ENCODE peak calls at places on chromosome 1, in five cellular contexts. M is fibroblast of lung; X is gastrocnemius medialis; I is small intestine; L is CD8-positive, alpha-beta T cell. G is an unnamed sample.

GRCh38 chr1:92792340-92792782 is 7.5 kb upstream of the EVI5 start:
- DNase-seq in M (no peak), X (no peak), I (peak; percentile 35), L (no peak), G (no peak)

GRCh38 chr1:53625766-53626520 is 113.0 kb downstream of the GLIS1 start:
- DNase-seq in M (no peak), X (no peak), I (no peak), L (peak; percentile 27), G (no peak)

GRCh38 chr1:3796215-3797193 is at the start of gene LRRC47:
- DNase-seq in M (peak; percentile 90), X (peak; percentile 90), I (peak; percentile 94), L (peak; percentile 95), G (peak; percentile 95)

GRCh38 chr1:25122747-25123146 is 109.6 kb downstream of the SYF2 start:
- DNase-seq in M (no peak), X (no peak), I (no peak), L (no peak), G (no peak)

GRCh38 chr1:196538473-196538872 is 69.8 kb downstream of the KCNT2 start:
- DNase-seq in M (no peak), X (no peak), I (no peak), L (no peak), G (no peak)

GRCh38 chr1:46612937-46613660 is 3.5 kb downstream of the MOB3C start:
- DNase-seq in M (no peak), X (peak; percentile 82), I (no peak), L (no peak), G (no peak)

GRCh38 chr1:34366875-34367624 is 190.3 kb downstream of the C1orf94 start:
- DNase-seq in M (no peak), X (no peak), I (no peak), L (no peak), G (no peak)

GRCh38 chr1:232789660-232790059 is 15.6 kb upstream of the MAP10 start:
- DNase-seq in M (no peak), X (no peak), I (no peak), L (no peak), G (no peak)

GRCh38 chr1:26083246-26083645 is 15.8 kb upstream of the TRIM63 start:
- DNase-seq in M (peak; percentile 29), X (peak; percentile 93), I (peak; percentile 12), L (no peak), G (no peak)

GRCh38 chr1:14943516-14943851 is 210.1 kb upstream of the TMEM51 start:
- DNase-seq in M (no peak), X (no peak), I (no peak), L (no peak), G (no peak)
- H3K4me1 ChIP-seq in M (peaks cover 45% of the 10 kb centered on the region), X (peaks cover 5% of the 10 kb centered on the region), I (no peaks in the 10 kb centered on the region), L (no peaks in the 10 kb centered on the region), G (peaks cover 22% of the 10 kb centered on the region)

DNA sequence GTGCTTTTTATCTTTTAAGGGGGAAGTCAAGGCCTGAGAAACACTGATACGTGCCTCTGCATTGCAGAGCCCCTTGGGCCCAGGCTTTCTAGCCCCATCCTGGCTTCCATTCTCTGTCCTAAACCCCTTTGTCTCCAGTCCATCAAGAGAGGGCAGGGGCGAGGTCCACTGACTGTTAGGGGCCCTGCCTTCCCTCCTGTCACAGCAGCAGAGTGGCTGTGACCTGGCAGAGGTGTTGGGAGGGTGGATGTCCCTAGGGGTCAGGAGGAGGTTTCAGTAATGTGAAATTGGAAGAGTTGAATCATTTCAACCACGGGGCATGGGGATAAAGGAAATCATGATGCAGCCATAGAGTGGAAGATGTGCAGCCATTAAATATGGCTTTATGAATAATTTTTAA is 24.0 kb downstream of the SOX13 start:
- DNase-seq in M (no peak), X (no peak), I (no peak), L (no peak), G (no peak)
- H3K4me1 ChIP-seq in M (no peaks in the 10 kb centered on the region), X (peaks cover 65% of the 10 kb centered on the region), I (no peaks in the 10 kb centered on the region), L (no peaks in the 10 kb centered on the region), G (peaks cover 33% of the 10 kb centered on the region)

GRCh38 chr1:201459775-201460174 is 9.2 kb downstream of the PHLDA3 start:
- DNase-seq in M (no peak), X (no peak), I (no peak), L (no peak), G (no peak)

GRCh38 chr1:201463071-201463552 is 5.9 kb downstream of the PHLDA3 start:
- DNase-seq in M (peak; percentile 41), X (no peak), I (no peak), L (no peak), G (no peak)

GRCh38 chr1:201461783-201462441 is 7.1 kb downstream of the PHLDA3 start:
- DNase-seq in M (peak; percentile 99), X (peak; percentile 95), I (peak; percentile 66), L (no peak), G (peak; percentile 69)

GRCh38 chr1:201460783-201461182 is 8.2 kb downstream of the PHLDA3 start:
- DNase-seq in M (no peak), X (no peak), I (no peak), L (no peak), G (no peak)

GRCh38 chr1:201461193-201461657 is 7.8 kb downstream of the PHLDA3 start:
- DNase-seq in M (peak; percentile 98), X (peak; percentile 84), I (peak; percentile 40), L (no peak), G (peak; percentile 47)
- H3K4me1 ChIP-seq in M (peaks cover 40% of the 10 kb centered on the region), X (peaks cover 59% of the 10 kb centered on the region), I (no peaks in the 10 kb centered on the region), L (no peaks in the 10 kb centered on the region), G (peaks cover 34% of the 10 kb centered on the region)

GRCh38 chr1:235006132-235006721 is 122.4 kb downstream of the TOMM20 start:
- DNase-seq in M (no peak), X (no peak), I (no peak), L (no peak), G (no peak)

GRCh38 chr1:235006816-235007215 is 121.8 kb downstream of the TOMM20 start:
- DNase-seq in M (no peak), X (no peak), I (no peak), L (no peak), G (no peak)

GRCh38 chr1:235002706-235003300 is 125.8 kb downstream of the TOMM20 start:
- DNase-seq in M (no peak), X (no peak), I (no peak), L (no peak), G (no peak)

GRCh38 chr1:235004276-235004675 is 124.4 kb downstream of the TOMM20 start:
- DNase-seq in M (no peak), X (no peak), I (no peak), L (no peak), G (no peak)

GRCh38 chr1:235004840-235005391 is 123.7 kb downstream of the TOMM20 start:
- DNase-seq in M (no peak), X (no peak), I (no peak), L (no peak), G (no peak)
- H3K4me1 ChIP-seq in M (no peaks in the 10 kb centered on the region), X (no peaks in the 10 kb centered on the region), I (no peaks in the 10 kb centered on the region), L (no peaks in the 10 kb centered on the region), G (peaks cover 6% of the 10 kb centered on the region)

DNA sequence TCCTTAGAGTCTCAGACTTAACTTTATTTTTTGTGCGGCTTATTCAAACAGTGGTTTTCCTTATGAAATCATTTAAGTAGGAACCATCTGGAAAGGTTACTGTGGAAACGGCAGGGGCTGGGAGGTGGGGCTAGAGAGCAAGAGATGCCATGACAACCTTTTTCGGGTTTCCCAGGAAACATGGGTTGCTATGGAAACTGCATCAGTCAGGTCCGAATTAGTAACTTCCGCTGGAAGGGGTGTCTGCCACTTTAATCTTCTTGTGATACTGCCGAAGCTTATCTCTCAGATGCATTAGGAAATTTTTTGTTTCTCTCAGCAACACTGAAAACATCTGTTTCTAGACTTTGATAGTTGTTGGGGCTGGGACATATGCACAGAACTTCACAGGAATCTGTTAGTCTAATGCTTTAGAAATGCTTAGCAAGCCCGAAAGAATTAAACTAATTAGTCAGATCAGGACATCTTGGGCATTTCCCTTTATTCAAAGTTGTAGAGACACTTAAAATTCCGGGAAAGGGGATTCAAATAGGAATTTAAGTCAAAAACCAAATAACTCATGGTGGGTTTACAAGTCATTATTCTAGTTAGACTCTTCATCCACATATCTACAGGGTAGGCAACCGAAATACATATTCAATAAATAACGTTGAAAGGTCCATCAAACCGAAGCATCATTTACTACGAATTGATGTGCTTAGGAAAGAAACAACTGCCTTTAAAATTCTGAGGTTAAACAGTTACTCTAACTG is 2.6 kb downstream of the KCNA3 start:
- DNase-seq in M (no peak), X (no peak), I (peak; percentile 12), L (peak; percentile 64), G (peak; percentile 27)
- H3K4me1 ChIP-seq in M (peaks cover 12% of the 10 kb centered on the region), X (no peaks in the 10 kb centered on the region), I (no peaks in the 10 kb centered on the region), L (peaks cover 45% of the 10 kb centered on the region), G (peaks cover 10% of the 10 kb centered on the region)

GRCh38 chr1:31588751-31589515 is 12.6 kb downstream of the TINAGL1 start:
- DNase-seq in M (peak; percentile 40), X (no peak), I (peak; percentile 61), L (no peak), G (peak; percentile 69)
- H3K4me1 ChIP-seq in M (peaks cover 4% of the 10 kb centered on the region), X (peaks cover 19% of the 10 kb centered on the region), I (peaks cover 5% of the 10 kb centered on the region), L (no peaks in the 10 kb centered on the region), G (peaks cover 56% of the 10 kb centered on the region)

GRCh38 chr1:154864189-154864985 is 5.7 kb downstream of the KCNN3 start:
- DNase-seq in M (no peak), X (no peak), I (no peak), L (no peak), G (no peak)
- H3K4me1 ChIP-seq in M (no peaks in the 10 kb centered on the region), X (peaks cover 64% of the 10 kb centered on the region), I (no peaks in the 10 kb centered on the region), L (no peaks in the 10 kb centered on the region), G (no peaks in the 10 kb centered on the region)

GRCh38 chr1:224493269-224493668 is 58.7 kb upstream of the WDR26 start:
- DNase-seq in M (no peak), X (no peak), I (no peak), L (no peak), G (no peak)
- H3K4me1 ChIP-seq in M (peaks cover 8% of the 10 kb centered on the region), X (no peaks in the 10 kb centered on the region), I (no peaks in the 10 kb centered on the region), L (peaks cover 8% of the 10 kb centered on the region), G (peaks cover 1% of the 10 kb centered on the region)

GRCh38 chr1:41494351-41495170 is 10.1 kb upstream of the EDN2 start:
- DNase-seq in M (no peak), X (no peak), I (no peak), L (no peak), G (no peak)

GRCh38 chr1:41495171-41495948 is 10.9 kb upstream of the EDN2 start:
- DNase-seq in M (peak; percentile 48), X (no peak), I (no peak), L (no peak), G (no peak)

GRCh38 chr1:41493117-41493536 is 8.6 kb upstream of the EDN2 start:
- DNase-seq in M (peak; percentile 94), X (no peak), I (no peak), L (no peak), G (no peak)

GRCh38 chr1:41492341-41492848 is 7.9 kb upstream of the EDN2 start:
- DNase-seq in M (peak; percentile 41), X (no peak), I (peak; percentile 64), L (no peak), G (peak; percentile 60)

DNA sequence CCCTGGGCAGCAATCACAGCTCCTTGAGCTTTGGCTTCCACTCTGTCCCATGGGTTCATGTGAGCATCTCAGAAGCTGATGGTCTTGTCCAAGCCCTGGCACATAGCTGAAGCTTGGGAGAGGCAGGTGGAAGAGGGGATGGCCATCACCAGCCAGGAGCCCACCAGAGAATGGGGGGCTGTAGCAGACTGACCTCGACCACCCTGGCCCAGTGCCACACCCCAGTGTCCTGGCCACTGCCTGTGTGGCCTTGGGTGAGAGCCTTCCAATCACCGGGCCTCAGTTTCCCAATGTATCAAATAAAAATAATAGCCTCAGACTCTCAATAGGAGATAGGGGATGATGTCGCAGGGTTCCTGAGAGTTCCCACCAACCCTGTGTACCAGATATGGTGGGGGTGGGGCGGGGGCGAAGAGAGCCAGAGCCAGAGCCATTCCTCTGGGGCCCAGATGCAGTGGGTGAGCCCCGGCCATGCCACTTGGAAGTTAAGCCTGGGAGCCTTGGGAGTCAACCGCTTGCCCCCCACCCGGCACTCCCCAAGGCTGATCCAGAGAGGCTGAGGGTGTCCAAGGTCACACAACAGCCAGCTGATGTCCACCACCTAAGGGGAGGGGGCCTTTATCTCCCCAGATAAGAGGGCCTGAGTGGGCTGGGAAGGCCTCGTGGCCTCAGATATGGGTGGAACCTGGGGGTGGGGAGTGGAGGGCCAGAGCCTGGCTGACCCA is 9.3 kb upstream of the EDN2 start:
- DNase-seq in M (no peak), X (no peak), I (no peak), L (no peak), G (no peak)
- H3K4me1 ChIP-seq in M (peaks cover 13% of the 10 kb centered on the region), X (peaks cover 26% of the 10 kb centered on the region), I (peaks cover 3% of the 10 kb centered on the region), L (no peaks in the 10 kb centered on the region), G (peaks cover 21% of the 10 kb centered on the region)